ENCODE peak calls at places on chromosomes 7 and 10, in ten cellular contexts. C is HL-60, R is GM12891, L is suprapubic skin, Z is upper lobe of left lung, O is transverse colon, K is spleen, B is HCT116, V is vagina, G is K562. S is an unnamed sample.
A peak's percentile ranks its signal among the peaks of the same experiment; 100 is the strongest.

GRCh38 chr10:106167946-106168345 is 996.6 kb downstream of the SORCS1 start:
- DNase-seq in B (no peak), G (no peak), C (no peak), Z (no peak), V (no peak), K (no peak), R (no peak), O (no peak), L (no peak), S (no peak)

GRCh38 chr7:129282865-129283264 is 58.0 kb downstream of the AHCYL2 start:
- DNase-seq in O (no peak), G (no peak), B (no peak), R (no peak), V (no peak), C (no peak), K (no peak), L (no peak), Z (no peak), S (no peak)

GRCh38 chr7:158602905-158603772 is 15.5 kb upstream of the PTPRN2 start:
- DNase-seq in C (no peak), K (no peak), V (no peak), G (no peak), L (no peak), O (no peak), R (no peak), B (no peak), Z (no peak), S (no peak)

GRCh38 chr7:23811540-23811939 is 101.5 kb downstream of the STK31 start:
- DNase-seq in B (peak; percentile 13), K (no peak), Z (no peak), C (no peak), R (no peak), V (no peak), O (no peak), G (peak; percentile 25), L (no peak), S (no peak)

GRCh38 chr7:98879198-98879988 is 1.1 kb downstream of the TRRAP start:
- DNase-seq in O (peak; percentile 60), V (no peak), C (peak; percentile 69), Z (no peak), R (peak; percentile 50), G (peak; percentile 68), K (peak; percentile 85), L (peak; percentile 66), B (peak; percentile 27), S (peak; percentile 52)

GRCh38 chr10:5364916-5365434 is at the start of gene UCN3:
- DNase-seq in G (no peak), O (no peak), R (no peak), B (no peak), L (no peak), K (no peak), V (no peak), C (no peak), Z (peak; percentile 67), S (no peak)

GRCh38 chr7:102291056-102291915 is 4.6 kb downstream of the SH2B2 start:
- DNase-seq in O (no peak), G (no peak), R (peak; percentile 74), K (no peak), L (peak; percentile 51), B (no peak), V (no peak), Z (no peak), C (no peak), S (no peak)

GRCh38 chr7:194996-195829 is 2.8 kb downstream of the FAM20C start:
- DNase-seq in K (no peak), L (no peak), O (no peak), R (no peak), V (no peak), B (no peak), C (no peak), G (no peak), Z (peak; percentile 64), S (no peak)

GRCh38 chr7:74518654-74519053 is 64.9 kb downstream of the GTF2IRD1 start:
- DNase-seq in K (no peak), V (no peak), C (no peak), R (no peak), B (no peak), G (no peak), O (no peak), Z (no peak), L (no peak), S (no peak)

GRCh38 chr10:48358162-48358561 is 51.7 kb downstream of the MAPK8 start:
- DNase-seq in G (no peak), R (no peak), C (no peak), K (no peak), B (no peak), Z (no peak), L (no peak), V (no peak), O (no peak), S (no peak)

GRCh38 chr10:25068152-25069058 is 52.0 kb downstream of the THNSL1 start:
- DNase-seq in Z (no peak), B (no peak), G (no peak), C (no peak), V (no peak), L (no peak), R (no peak), K (no peak), O (no peak), S (no peak)

DNA sequence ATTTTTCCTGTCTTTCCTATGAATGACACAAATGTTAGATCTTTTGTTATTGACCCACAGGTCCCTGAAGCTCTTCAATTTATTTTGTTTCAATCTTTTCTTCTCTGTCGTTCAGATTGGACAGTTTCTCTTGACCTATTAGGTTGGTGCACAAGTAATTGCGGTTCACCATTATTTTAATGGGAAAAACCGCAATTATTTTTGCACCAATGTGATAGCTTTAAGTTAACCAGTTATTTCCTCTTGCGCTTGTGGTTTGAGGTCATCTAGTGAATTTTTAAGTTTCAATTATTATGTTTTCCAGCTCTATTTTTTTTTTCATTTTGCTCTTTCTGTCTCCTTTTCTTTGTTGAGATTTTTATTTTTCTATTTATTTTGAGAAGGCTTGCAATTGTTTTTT is 399.2 kb downstream of the INHBA start:
- DNase-seq in O (no peak), Z (no peak), C (no peak), L (no peak), R (no peak), G (no peak), B (no peak), K (no peak), V (no peak), S (no peak)
- TF ChIP-seq POLR2AphosphoS5 in O (no peak), Z (no peak), C (no peak), L (no peak), R (no peak), G (no peak), B (no peak), K (no peak), V (no peak), S (no peak)

GRCh38 chr10:72029414-72029813 is 58.9 kb downstream of the SPOCK2 start:
- DNase-seq in K (no peak), O (no peak), G (no peak), C (no peak), R (no peak), V (no peak), Z (no peak), L (no peak), B (no peak), S (no peak)
- TF ChIP-seq POLR2AphosphoS5 in K (no peak), O (no peak), G (no peak), C (no peak), R (no peak), V (no peak), Z (no peak), L (no peak), B (no peak), S (no peak)

DNA sequence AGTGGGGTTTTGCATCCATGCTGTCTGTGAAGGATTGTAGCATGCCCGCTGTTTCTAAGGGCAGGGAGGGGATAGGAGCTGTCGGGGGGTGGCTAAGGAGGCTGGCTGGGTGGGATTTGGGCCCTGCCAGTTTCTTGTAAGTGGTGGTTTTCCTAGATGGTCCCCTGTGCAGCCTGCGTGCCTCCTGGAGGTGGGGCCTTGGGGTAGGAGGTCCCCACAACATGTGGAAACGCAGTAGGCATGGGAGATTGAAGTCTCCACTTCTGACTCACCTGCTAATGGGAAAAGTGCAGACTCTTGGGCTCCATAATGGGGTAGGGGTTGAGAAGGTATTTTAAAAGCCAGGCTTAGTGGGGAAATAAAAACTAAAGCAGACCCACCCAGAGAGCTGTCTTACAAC is 190.6 kb downstream of the TCF7L2 start:
- DNase-seq in Z (no peak), B (no peak), O (no peak), G (no peak), V (no peak), K (no peak), L (no peak), R (no peak), C (no peak), S (no peak)
- TF ChIP-seq POLR2AphosphoS5 in Z (no peak), B (no peak), O (no peak), G (no peak), V (no peak), K (no peak), L (no peak), R (no peak), C (no peak), S (no peak)

DNA sequence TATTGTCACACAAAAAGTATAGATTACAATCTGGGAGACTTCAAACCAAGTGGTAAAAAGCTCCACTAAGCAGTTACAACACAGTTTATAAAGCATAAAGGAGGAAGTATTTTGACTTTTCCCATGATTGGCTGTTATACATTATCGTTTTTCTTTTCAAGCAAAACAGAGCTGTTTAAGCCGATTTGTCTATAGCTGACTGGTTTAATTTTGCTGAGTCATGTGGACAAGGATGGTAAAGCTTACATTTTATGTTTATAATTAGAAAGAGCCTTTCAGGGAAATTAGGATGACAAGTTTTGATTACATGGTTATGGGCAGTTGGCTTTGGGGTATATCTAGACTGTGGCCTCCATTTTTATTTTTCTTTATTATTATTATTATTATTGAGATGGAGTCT is 152.5 kb upstream of the STK17A start:
- DNase-seq in B (no peak), G (no peak), L (no peak), V (no peak), C (no peak), O (no peak), R (no peak), K (no peak), Z (no peak), S (no peak)
- TF ChIP-seq POLR2AphosphoS5 in B (no peak), G (no peak), L (no peak), V (no peak), C (no peak), O (no peak), R (no peak), K (no peak), Z (no peak), S (no peak)

DNA sequence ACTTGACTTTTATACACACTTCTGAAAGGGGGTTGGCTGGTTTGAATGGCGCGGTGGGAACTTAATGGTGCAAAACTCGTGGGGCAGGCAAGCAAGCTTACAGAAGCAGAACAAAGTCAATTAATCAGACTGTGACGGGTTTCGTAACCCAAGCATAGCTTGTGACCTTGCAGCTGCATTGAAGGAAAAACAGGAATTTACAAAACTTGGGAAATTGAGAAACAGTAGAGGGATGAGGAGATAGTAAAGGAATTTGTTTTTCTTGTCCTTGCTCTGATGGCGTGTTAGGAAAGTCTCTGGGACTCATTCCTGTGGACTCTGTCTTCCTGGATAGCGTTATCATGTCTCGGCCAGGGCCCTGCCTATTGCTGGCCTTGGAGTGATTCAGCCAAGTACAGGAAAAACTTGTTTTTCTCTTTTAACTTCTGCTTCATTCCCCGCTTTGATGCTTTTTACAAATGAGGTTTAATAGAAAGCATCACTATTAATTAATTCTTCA is 220.0 kb upstream of the KCND2 start:
- DNase-seq in C (no peak), L (peak; percentile 70), B (no peak), K (no peak), V (peak; percentile 90), R (no peak), O (peak; percentile 10), Z (no peak), G (peak; percentile 72), S (no peak)
- TF ChIP-seq POLR2AphosphoS5 in C (no peak), L (no peak), B (no peak), K (no peak), V (no peak), R (no peak), O (peak; percentile 42), Z (no peak), G (peak; percentile 60), S (no peak)

S was measured in SK-N-SH.